ENCODE peak calls at places on chromosomes 5 and 9, in five cellular contexts. B is A673; Q is cardiac fibroblast; P is CD8-positive, alpha-beta T cell; U is right atrium auricular region. R is an unnamed sample.

GRCh38 chr5:123845356-123846100 is 333.6 kb downstream of the CSNK1G3 start:
- DNase-seq in B (no peak), Q (no peak), P (no peak), U (no peak), R (no peak)

GRCh38 chr5:136213919-136214493 is 21.0 kb upstream of the SMIM32 start:
- DNase-seq in B (no peak), Q (no peak), P (no peak), U (no peak), R (no peak)

GRCh38 chr5:180486636-180487149 is 7.5 kb upstream of the CNOT6 start:
- DNase-seq in B (no peak), Q (no peak), P (no peak), U (no peak), R (no peak)

GRCh38 chr9:95770653-95771131 is 104.8 kb upstream of the ERCC6L2 start:
- DNase-seq in B (peak), Q (peak), P (no peak), U (no peak), R (peak)

GRCh38 chr5:113615708-113616107 is 102.2 kb downstream of the YTHDC2 start:
- DNase-seq in B (no peak), Q (peak), P (no peak), U (no peak), R (no peak)

GRCh38 chr5:31404325-31404724 is 127.6 kb downstream of the DROSHA start:
- DNase-seq in B (no peak), Q (peak), P (no peak), U (no peak), R (no peak)

GRCh38 chr5:37071487-37071886 is 177.7 kb downstream of the CPLANE1 start:
- DNase-seq in B (no peak), Q (no peak), P (no peak), U (no peak), R (no peak)

GRCh38 chr9:136311433-136312375 is 7.8 kb upstream of the CCDC187 start:
- DNase-seq in B (no peak), Q (no peak), P (no peak), U (no peak), R (peak)

GRCh38 chr5:125491986-125492385 is 745.5 kb upstream of the ZNF608 start:
- DNase-seq in B (no peak), Q (peak), P (no peak), U (no peak), R (no peak)

GRCh38 chr9:36665387-36665786 is 92.7 kb downstream of the MELK start:
- DNase-seq in B (no peak), Q (no peak), P (no peak), U (no peak), R (no peak)

GRCh38 chr5:132365213-132365612 is 4.3 kb upstream of the SLC22A5 start:
- DNase-seq in B (no peak), Q (peak), P (no peak), U (peak), R (no peak)

GRCh38 chr5:23776684-23777083 is 269.3 kb downstream of the PRDM9 start:
- DNase-seq in B (no peak), Q (no peak), P (no peak), U (no peak), R (no peak)
- H3K4me3 ChIP-seq in B (no peak), Q (no peak), P (no peak), U (no peak), R (no peak)

GRCh38 chr9:1490341-1491115 is 440.4 kb downstream of the DMRT2 start:
- DNase-seq in B (no peak), Q (no peak), P (no peak), U (no peak), R (no peak)

GRCh38 chr9:1495684-1496083 is 445.5 kb downstream of the DMRT2 start:
- DNase-seq in B (no peak), Q (no peak), P (no peak), U (no peak), R (no peak)

GRCh38 chr9:1495282-1495681 is 445.1 kb downstream of the DMRT2 start:
- DNase-seq in B (no peak), Q (no peak), P (no peak), U (no peak), R (no peak)
- TF ChIP-seq CTCF in B (no peak), Q (no peak), P (no peak), U (no peak), R (no peak)

GRCh38 chr5:96067251-96067650 is 105.6 kb upstream of the ELL2 start:
- DNase-seq in B (no peak), Q (no peak), P (no peak), U (no peak), R (no peak)
- H3K4me3 ChIP-seq in B (no peak), Q (no peak), P (no peak), U (no peak), R (no peak)

DNA sequence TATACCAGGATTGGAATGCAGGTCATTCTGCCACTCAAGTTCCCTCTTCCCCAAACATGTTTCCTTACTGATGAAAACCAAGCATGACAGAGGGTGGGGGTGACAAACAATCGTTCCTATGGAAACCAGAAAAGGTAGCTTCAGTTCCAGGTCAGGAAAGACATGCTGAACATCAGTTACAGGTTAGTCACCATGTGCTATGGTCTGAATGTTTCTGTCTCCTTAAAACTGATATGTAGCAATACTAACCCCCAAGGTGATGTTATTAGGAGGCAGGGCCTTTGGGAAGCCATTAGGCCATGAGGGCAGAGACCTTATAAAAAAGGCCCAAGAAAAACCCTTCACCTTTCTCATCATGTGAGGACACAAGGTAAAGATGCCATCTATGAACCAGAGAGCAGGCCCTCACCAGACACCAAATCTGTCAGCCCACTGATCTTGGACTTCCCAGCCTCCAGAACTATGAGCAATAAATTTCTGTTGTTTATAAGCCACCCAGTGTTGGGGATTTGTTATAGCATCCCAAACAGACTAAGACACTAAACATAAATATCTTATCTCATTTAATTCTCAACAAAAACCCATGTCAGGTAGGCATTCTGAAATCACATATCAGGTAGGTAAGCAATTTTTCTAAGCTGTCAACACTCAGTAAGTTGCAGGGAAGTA is 15.7 kb upstream of the SH3RF2 start:
- DNase-seq in B (no peak), Q (no peak), P (no peak), U (no peak), R (no peak)
- TF ChIP-seq CTCF in B (no peak), Q (no peak), P (no peak), U (no peak), R (no peak)

DNA sequence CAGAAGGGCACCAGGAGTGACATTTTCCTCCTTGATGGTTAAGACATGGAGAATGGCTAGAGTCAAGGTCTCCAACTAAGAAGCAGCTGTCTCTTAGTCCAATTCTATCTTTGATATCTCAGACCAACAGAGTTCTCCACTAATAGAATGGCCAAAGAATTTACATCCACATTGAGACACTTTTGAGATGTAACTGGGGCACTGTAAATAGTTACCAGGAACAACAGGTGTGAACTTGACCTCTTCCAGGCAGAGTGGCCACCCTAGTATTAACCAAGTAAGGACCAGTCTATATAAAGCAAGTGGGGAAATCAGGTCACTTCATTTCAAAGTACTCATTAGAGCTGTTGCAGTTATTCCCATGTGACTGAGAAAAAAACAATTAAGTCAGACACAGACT is 159.7 kb upstream of the RAD23B start:
- DNase-seq in B (no peak), Q (no peak), P (no peak), U (no peak), R (no peak)
- H3K4me3 ChIP-seq in B (no peak), Q (no peak), P (no peak), U (no peak), R (no peak)

GRCh38 chr9:24333629-24334028 is 212.1 kb downstream of the IZUMO3 start:
- DNase-seq in B (no peak), Q (no peak), P (no peak), U (no peak), R (peak)
- TF ChIP-seq CTCF in B (no peak), Q (no peak), P (no peak), U (no peak), R (no peak)

GRCh38 chr5:177107159-177107558 is 20.4 kb downstream of the FGFR4 start:
- DNase-seq in B (no peak), Q (no peak), P (no peak), U (no peak), R (no peak)
- H3K4me3 ChIP-seq in B (no peak), Q (no peak), P (no peak), U (no peak), R (no peak)

DNA sequence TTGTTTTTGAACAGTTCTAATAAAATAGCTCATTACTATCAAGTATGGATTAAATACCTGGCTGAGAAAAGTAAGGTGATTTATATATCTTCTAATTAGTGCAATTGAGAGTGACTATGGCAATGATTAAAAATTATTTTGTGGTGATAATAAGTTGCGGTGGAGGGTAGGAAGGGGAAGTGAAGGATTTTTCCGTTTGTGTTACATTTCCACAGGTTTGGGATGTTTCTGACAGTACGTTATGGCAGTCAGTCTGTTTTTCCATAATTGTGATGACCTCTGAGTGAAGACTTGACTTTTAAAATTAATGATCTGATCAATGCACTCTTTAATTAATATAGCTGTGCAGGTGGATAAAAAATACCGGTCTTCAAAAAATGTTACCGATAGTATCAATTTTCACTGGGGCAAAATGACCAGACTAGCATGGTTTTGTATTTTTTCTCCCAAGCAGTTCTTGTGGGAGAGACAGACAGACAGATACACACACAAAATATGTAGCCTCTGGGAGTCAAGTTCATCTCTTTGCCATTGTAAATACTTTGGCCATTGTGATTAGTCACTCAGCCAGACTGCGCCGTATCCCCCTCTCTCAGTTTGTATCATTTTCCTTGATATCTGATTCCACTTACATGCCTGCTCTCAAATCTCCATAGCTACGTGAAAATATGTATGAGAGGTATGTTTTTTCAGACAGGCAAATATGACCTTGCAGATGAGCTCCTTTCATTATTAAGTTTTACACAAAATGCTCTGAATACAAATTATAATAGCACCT is 60.3 kb downstream of the ARHGAP26 start:
- DNase-seq in B (no peak), Q (peak), P (no peak), U (no peak), R (no peak)
- TF ChIP-seq CTCF in B (no peak), Q (no peak), P (no peak), U (no peak), R (no peak)

R was measured in NB4.